ENCODE peak calls at places on chromosomes 7 and 10, in seven cellular contexts. One of them, this sample, is unnamed.

GRCh38 chr10:119786117-119786769 is 60.4 kb downstream of the INPP5F start:
- DNase-seq in neuronal stem cell: peak
- DNase-seq in IMR-90: peak
- DNase-seq in H9: peak
- DNase-seq in trophoblast cell: peak
- DNase-seq in H1: no peak
- DNase-seq in mesenchymal stem cell: peak
- DNase-seq in this sample: peak

GRCh38 chr10:116097239-116097751 is 175.7 kb downstream of the GFRA1 start:
- DNase-seq in trophoblast cell: no peak
- DNase-seq in H9: no peak
- DNase-seq in mesenchymal stem cell: no peak
- DNase-seq in H1: no peak
- DNase-seq in neuronal stem cell: no peak
- DNase-seq in IMR-90: no peak
- DNase-seq in this sample: peak

GRCh38 chr10:72124984-72125383 is 36.6 kb upstream of the SPOCK2 start:
- DNase-seq in mesenchymal stem cell: peak
- DNase-seq in trophoblast cell: no peak
- DNase-seq in IMR-90: peak
- DNase-seq in H9: no peak
- DNase-seq in H1: no peak
- DNase-seq in neuronal stem cell: no peak
- DNase-seq in this sample: no peak

GRCh38 chr10:70222340-70222794 is 10.9 kb downstream of the PPA1 start:
- DNase-seq in mesenchymal stem cell: no peak
- DNase-seq in trophoblast cell: peak
- DNase-seq in IMR-90: peak
- DNase-seq in H1: no peak
- DNase-seq in neuronal stem cell: no peak
- DNase-seq in H9: no peak
- DNase-seq in this sample: peak

GRCh38 chr7:22223841-22224240 is 133.1 kb downstream of the RAPGEF5 start:
- DNase-seq in H1: no peak
- DNase-seq in IMR-90: no peak
- DNase-seq in H9: no peak
- DNase-seq in mesenchymal stem cell: peak
- DNase-seq in neuronal stem cell: no peak
- DNase-seq in trophoblast cell: no peak
- DNase-seq in this sample: no peak

GRCh38 chr10:24457661-24458318 is 248.9 kb downstream of the KIAA1217 start:
- DNase-seq in H1: no peak
- DNase-seq in H9: no peak
- DNase-seq in IMR-90: no peak
- DNase-seq in mesenchymal stem cell: peak
- DNase-seq in neuronal stem cell: no peak
- DNase-seq in trophoblast cell: no peak
- DNase-seq in this sample: no peak

GRCh38 chr7:12423355-12423994 is 19.8 kb upstream of the VWDE start:
- DNase-seq in IMR-90: peak
- DNase-seq in trophoblast cell: no peak
- DNase-seq in H9: no peak
- DNase-seq in H1: no peak
- DNase-seq in mesenchymal stem cell: no peak
- DNase-seq in neuronal stem cell: no peak
- DNase-seq in this sample: peak

GRCh38 chr10:5076615-5077014 is 17.6 kb upstream of the AKR1C3 start:
- DNase-seq in H1: no peak
- DNase-seq in neuronal stem cell: no peak
- DNase-seq in trophoblast cell: no peak
- DNase-seq in mesenchymal stem cell: no peak
- DNase-seq in IMR-90: peak
- DNase-seq in H9: no peak
- DNase-seq in this sample: no peak

GRCh38 chr10:124081547-124082140 is 11.8 kb downstream of the CHST15 start:
- DNase-seq in H9: no peak
- DNase-seq in neuronal stem cell: no peak
- DNase-seq in trophoblast cell: no peak
- DNase-seq in mesenchymal stem cell: no peak
- DNase-seq in H1: no peak
- DNase-seq in IMR-90: no peak
- DNase-seq in this sample: no peak

GRCh38 chr10:74955796-74956195 is 129.4 kb downstream of the KAT6B start:
- DNase-seq in H1: no peak
- DNase-seq in trophoblast cell: no peak
- DNase-seq in mesenchymal stem cell: no peak
- DNase-seq in H9: no peak
- DNase-seq in IMR-90: peak
- DNase-seq in neuronal stem cell: no peak
- DNase-seq in this sample: no peak

GRCh38 chr7:69429817-69430501 is 168.3 kb upstream of the AUTS2 start:
- DNase-seq in IMR-90: no peak
- DNase-seq in neuronal stem cell: no peak
- DNase-seq in H9: peak
- DNase-seq in trophoblast cell: no peak
- DNase-seq in mesenchymal stem cell: no peak
- DNase-seq in H1: no peak
- DNase-seq in this sample: no peak

GRCh38 chr10:48900296-48900695 is 39.3 kb downstream of the LRRC18 start:
- DNase-seq in H9: no peak
- DNase-seq in mesenchymal stem cell: no peak
- DNase-seq in IMR-90: no peak
- DNase-seq in trophoblast cell: no peak
- DNase-seq in neuronal stem cell: no peak
- DNase-seq in H1: peak
- DNase-seq in this sample: no peak

GRCh38 chr7:34453150-34453549 is 204.9 kb upstream of the NPSR1 start:
- DNase-seq in IMR-90: peak
- DNase-seq in mesenchymal stem cell: peak
- DNase-seq in neuronal stem cell: no peak
- DNase-seq in H1: no peak
- DNase-seq in H9: no peak
- DNase-seq in trophoblast cell: no peak
- DNase-seq in this sample: no peak

GRCh38 chr7:13731643-13732042 is 257.8 kb downstream of the ETV1 start:
- DNase-seq in IMR-90: peak
- DNase-seq in H9: no peak
- DNase-seq in H1: no peak
- DNase-seq in mesenchymal stem cell: no peak
- DNase-seq in trophoblast cell: no peak
- DNase-seq in neuronal stem cell: no peak
- DNase-seq in this sample: no peak

GRCh38 chr10:84613336-84614021 is 285.1 kb downstream of the CCSER2 start:
- DNase-seq in mesenchymal stem cell: peak
- DNase-seq in trophoblast cell: peak
- DNase-seq in H1: peak
- DNase-seq in H9: peak
- DNase-seq in IMR-90: no peak
- DNase-seq in neuronal stem cell: peak
- DNase-seq in this sample: peak

GRCh38 chr10:70602665-70603438 is at the start of gene PRF1:
- DNase-seq in trophoblast cell: no peak
- DNase-seq in H9: no peak
- DNase-seq in neuronal stem cell: no peak
- DNase-seq in H1: peak
- DNase-seq in IMR-90: no peak
- DNase-seq in mesenchymal stem cell: no peak
- DNase-seq in this sample: no peak

GRCh38 chr7:155643804-155644177 is 670 bp upstream of the RBM33 start:
- DNase-seq in H1: no peak
- DNase-seq in H9: no peak
- DNase-seq in neuronal stem cell: no peak
- DNase-seq in mesenchymal stem cell: no peak
- DNase-seq in trophoblast cell: no peak
- DNase-seq in IMR-90: peak
- DNase-seq in this sample: no peak

GRCh38 chr7:82904871-82905270 is 257.8 kb downstream of the PCLO start:
- DNase-seq in trophoblast cell: no peak
- DNase-seq in neuronal stem cell: no peak
- DNase-seq in H1: no peak
- DNase-seq in IMR-90: no peak
- DNase-seq in H9: no peak
- DNase-seq in mesenchymal stem cell: no peak
- DNase-seq in this sample: no peak
- H4K8ac ChIP-seq in trophoblast cell: no peak
- H4K8ac ChIP-seq in neuronal stem cell: no peak
- H4K8ac ChIP-seq in H1: no peak
- H4K8ac ChIP-seq in IMR-90: no peak
- H4K8ac ChIP-seq in H9: no peak
- H4K8ac ChIP-seq in mesenchymal stem cell: no peak
- H4K8ac ChIP-seq in this sample: no peak

GRCh38 chr7:81333536-81333935 is 414.7 kb upstream of the SEMA3C start:
- DNase-seq in H9: no peak
- DNase-seq in mesenchymal stem cell: no peak
- DNase-seq in IMR-90: no peak
- DNase-seq in H1: no peak
- DNase-seq in trophoblast cell: no peak
- DNase-seq in neuronal stem cell: no peak
- DNase-seq in this sample: no peak

GRCh38 chr7:81327873-81328272 is 409.0 kb upstream of the SEMA3C start:
- DNase-seq in neuronal stem cell: no peak
- DNase-seq in IMR-90: no peak
- DNase-seq in trophoblast cell: no peak
- DNase-seq in H9: no peak
- DNase-seq in H1: no peak
- DNase-seq in mesenchymal stem cell: no peak
- DNase-seq in this sample: no peak

GRCh38 chr7:81333004-81333403 is 414.2 kb upstream of the SEMA3C start:
- DNase-seq in mesenchymal stem cell: peak
- DNase-seq in trophoblast cell: no peak
- DNase-seq in H9: no peak
- DNase-seq in IMR-90: peak
- DNase-seq in H1: no peak
- DNase-seq in neuronal stem cell: no peak
- DNase-seq in this sample: no peak

GRCh38 chr7:81330108-81330507 is 411.3 kb upstream of the SEMA3C start:
- DNase-seq in IMR-90: no peak
- DNase-seq in H1: no peak
- DNase-seq in H9: no peak
- DNase-seq in trophoblast cell: no peak
- DNase-seq in neuronal stem cell: no peak
- DNase-seq in mesenchymal stem cell: no peak
- DNase-seq in this sample: no peak

GRCh38 chr7:81331061-81332018 is 412.5 kb upstream of the SEMA3C start:
- DNase-seq in H1: no peak
- DNase-seq in neuronal stem cell: no peak
- DNase-seq in H9: no peak
- DNase-seq in IMR-90: peak
- DNase-seq in mesenchymal stem cell: no peak
- DNase-seq in trophoblast cell: peak
- DNase-seq in this sample: peak
- H2BK5ac ChIP-seq in H1: no peak
- H2BK5ac ChIP-seq in neuronal stem cell: no peak
- H2BK5ac ChIP-seq in H9: no peak
- H2BK5ac ChIP-seq in IMR-90: no peak
- H2BK5ac ChIP-seq in mesenchymal stem cell: no peak
- H2BK5ac ChIP-seq in trophoblast cell: no peak
- H2BK5ac ChIP-seq in this sample: no peak

GRCh38 chr7:137146996-137147720 is 196.4 kb downstream of the PTN start:
- DNase-seq in neuronal stem cell: no peak
- DNase-seq in IMR-90: no peak
- DNase-seq in trophoblast cell: no peak
- DNase-seq in H9: no peak
- DNase-seq in H1: no peak
- DNase-seq in mesenchymal stem cell: no peak
- DNase-seq in this sample: no peak

GRCh38 chr7:137146012-137146455 is 197.5 kb downstream of the PTN start:
- DNase-seq in H9: no peak
- DNase-seq in IMR-90: peak
- DNase-seq in mesenchymal stem cell: peak
- DNase-seq in H1: no peak
- DNase-seq in neuronal stem cell: no peak
- DNase-seq in trophoblast cell: no peak
- DNase-seq in this sample: no peak

GRCh38 chr7:137146552-137146961 is 197.0 kb downstream of the PTN start:
- DNase-seq in H9: no peak
- DNase-seq in neuronal stem cell: no peak
- DNase-seq in IMR-90: peak
- DNase-seq in H1: no peak
- DNase-seq in mesenchymal stem cell: peak
- DNase-seq in trophoblast cell: no peak
- DNase-seq in this sample: no peak

GRCh38 chr7:137151056-137151731 is 192.3 kb downstream of the PTN start:
- DNase-seq in mesenchymal stem cell: peak
- DNase-seq in trophoblast cell: no peak
- DNase-seq in IMR-90: peak
- DNase-seq in H9: no peak
- DNase-seq in H1: no peak
- DNase-seq in neuronal stem cell: no peak
- DNase-seq in this sample: peak
- H4K8ac ChIP-seq in mesenchymal stem cell: no peak
- H4K8ac ChIP-seq in trophoblast cell: no peak
- H4K8ac ChIP-seq in IMR-90: peak
- H4K8ac ChIP-seq in H9: no peak
- H4K8ac ChIP-seq in H1: no peak
- H4K8ac ChIP-seq in neuronal stem cell: no peak
- H4K8ac ChIP-seq in this sample: no peak

GRCh38 chr7:6221340-6222319 is 50.8 kb downstream of the CYTH3 start:
- DNase-seq in neuronal stem cell: no peak
- DNase-seq in mesenchymal stem cell: peak
- DNase-seq in H9: no peak
- DNase-seq in IMR-90: peak
- DNase-seq in trophoblast cell: no peak
- DNase-seq in H1: no peak
- DNase-seq in this sample: no peak

GRCh38 chr7:6228363-6228762 is 44.1 kb downstream of the CYTH3 start:
- DNase-seq in H9: no peak
- DNase-seq in H1: no peak
- DNase-seq in trophoblast cell: no peak
- DNase-seq in neuronal stem cell: no peak
- DNase-seq in IMR-90: peak
- DNase-seq in mesenchymal stem cell: peak
- DNase-seq in this sample: no peak

GRCh38 chr7:6227294-6227846 is 45.1 kb downstream of the CYTH3 start:
- DNase-seq in neuronal stem cell: no peak
- DNase-seq in trophoblast cell: no peak
- DNase-seq in IMR-90: peak
- DNase-seq in H1: no peak
- DNase-seq in H9: no peak
- DNase-seq in mesenchymal stem cell: no peak
- DNase-seq in this sample: no peak

GRCh38 chr7:6228865-6229264 is 43.6 kb downstream of the CYTH3 start:
- DNase-seq in IMR-90: peak
- DNase-seq in neuronal stem cell: no peak
- DNase-seq in mesenchymal stem cell: peak
- DNase-seq in trophoblast cell: no peak
- DNase-seq in H9: no peak
- DNase-seq in H1: no peak
- DNase-seq in this sample: no peak

DNA sequence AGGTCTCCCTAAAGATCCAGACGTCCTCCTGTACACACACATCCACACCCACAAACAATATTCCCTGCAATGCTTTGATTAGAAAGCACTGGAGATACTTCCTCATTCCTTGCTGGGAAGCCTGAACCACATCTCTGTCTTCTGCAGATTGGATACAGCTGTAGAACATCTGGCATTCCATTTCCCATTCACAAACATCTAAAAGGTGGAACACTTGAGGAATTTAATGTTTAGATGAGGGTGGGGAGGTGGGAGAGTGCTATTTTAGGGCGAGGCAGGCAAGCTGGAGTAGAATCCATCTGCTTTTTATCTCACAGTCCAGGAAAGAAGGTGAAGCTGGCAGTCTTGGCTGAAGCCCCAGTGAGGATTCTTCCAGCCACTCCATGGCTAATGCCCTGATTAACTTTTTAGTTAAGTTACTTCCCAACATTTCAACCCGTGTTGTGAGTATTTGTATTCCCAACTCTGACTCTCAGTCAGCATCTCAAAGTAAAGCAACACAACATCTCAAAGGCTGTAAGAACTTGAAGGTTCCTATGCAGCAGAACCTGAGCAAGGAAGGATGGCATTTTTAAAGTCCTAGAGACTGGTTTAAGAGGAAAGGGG is 46.1 kb downstream of the CYTH3 start:
- DNase-seq in mesenchymal stem cell: peak
- DNase-seq in H1: no peak
- DNase-seq in IMR-90: peak
- DNase-seq in trophoblast cell: no peak
- DNase-seq in H9: no peak
- DNase-seq in neuronal stem cell: no peak
- DNase-seq in this sample: no peak
- H2BK5ac ChIP-seq in mesenchymal stem cell: no peak
- H2BK5ac ChIP-seq in H1: no peak
- H2BK5ac ChIP-seq in IMR-90: peak
- H2BK5ac ChIP-seq in trophoblast cell: no peak
- H2BK5ac ChIP-seq in H9: no peak
- H2BK5ac ChIP-seq in neuronal stem cell: no peak
- H2BK5ac ChIP-seq in this sample: no peak